ENCODE peak calls at places on chromosomes 5 and 9, in six cellular contexts. J, Y, C, H, R and D are unnamed samples.

GRCh38 chr9:129252937-129253819 is 75.1 kb upstream of the IER5L start:
- DNase-seq in J (no peak), Y (no peak), C (peak), H (no peak), R (no peak), D (no peak)

GRCh38 chr9:134455951-134456739 is 129.9 kb downstream of the RXRA start:
- DNase-seq in J (peak), Y (no peak), C (no peak), H (peak), R (peak), D (peak)

GRCh38 chr5:136048966-136049365 is 20.2 kb downstream of the TGFBI start:
- DNase-seq in J (no peak), Y (no peak), C (no peak), H (no peak), R (no peak), D (no peak)

GRCh38 chr5:140145818-140146522 is 20.2 kb downstream of the IGIP start:
- DNase-seq in J (peak), Y (peak), C (peak), H (no peak), R (peak), D (peak)

GRCh38 chr9:130285271-130285670 is 19.7 kb downstream of the HMCN2 start:
- DNase-seq in J (no peak), Y (no peak), C (no peak), H (no peak), R (no peak), D (no peak)

GRCh38 chr9:96686638-96687335 is 31.7 kb upstream of the PRXL2C start:
- DNase-seq in J (peak), Y (no peak), C (peak), H (no peak), R (peak), D (peak)

GRCh38 chr9:7273575-7273974 is 515.8 kb downstream of the KDM4C start:
- DNase-seq in J (peak), Y (no peak), C (peak), H (no peak), R (no peak), D (peak)

GRCh38 chr5:151775025-151775606 is 3.4 kb downstream of the G3BP1 start:
- DNase-seq in J (no peak), Y (no peak), C (no peak), H (no peak), R (no peak), D (no peak)

GRCh38 chr5:158979749-158980521 is 119.8 kb downstream of the EBF1 start:
- DNase-seq in J (peak), Y (no peak), C (peak), H (no peak), R (peak), D (peak)

GRCh38 chr5:54457094-54457531 is 1.6 kb downstream of the HSPB3 start:
- DNase-seq in J (peak), Y (no peak), C (no peak), H (no peak), R (peak), D (peak)

GRCh38 chr9:36970007-36970888 is 63.8 kb downstream of the PAX5 start:
- DNase-seq in J (peak), Y (no peak), C (no peak), H (no peak), R (peak), D (no peak)

GRCh38 chr5:126403871-126404270 is 19.3 kb upstream of the GRAMD2B start:
- DNase-seq in J (peak), Y (no peak), C (no peak), H (no peak), R (no peak), D (no peak)

GRCh38 chr5:124440471-124440870 is 306.0 kb downstream of the ZNF608 start:
- DNase-seq in J (no peak), Y (no peak), C (no peak), H (no peak), R (no peak), D (no peak)

GRCh38 chr5:124446125-124446524 is 300.3 kb downstream of the ZNF608 start:
- DNase-seq in J (no peak), Y (no peak), C (no peak), H (no peak), R (no peak), D (no peak)

GRCh38 chr5:124439609-124440008 is 306.8 kb downstream of the ZNF608 start:
- DNase-seq in J (no peak), Y (no peak), C (no peak), H (no peak), R (no peak), D (no peak)

GRCh38 chr5:124444147-124444775 is 302.2 kb downstream of the ZNF608 start:
- DNase-seq in J (no peak), Y (peak), C (no peak), H (no peak), R (no peak), D (no peak)

GRCh38 chr5:124445220-124445619 is 301.2 kb downstream of the ZNF608 start:
- DNase-seq in J (no peak), Y (no peak), C (no peak), H (no peak), R (no peak), D (no peak)
- TF ChIP-seq EZH2 in J (no peak), Y (no peak), C (no peak), H (no peak), R (no peak), D (no peak)

DNA sequence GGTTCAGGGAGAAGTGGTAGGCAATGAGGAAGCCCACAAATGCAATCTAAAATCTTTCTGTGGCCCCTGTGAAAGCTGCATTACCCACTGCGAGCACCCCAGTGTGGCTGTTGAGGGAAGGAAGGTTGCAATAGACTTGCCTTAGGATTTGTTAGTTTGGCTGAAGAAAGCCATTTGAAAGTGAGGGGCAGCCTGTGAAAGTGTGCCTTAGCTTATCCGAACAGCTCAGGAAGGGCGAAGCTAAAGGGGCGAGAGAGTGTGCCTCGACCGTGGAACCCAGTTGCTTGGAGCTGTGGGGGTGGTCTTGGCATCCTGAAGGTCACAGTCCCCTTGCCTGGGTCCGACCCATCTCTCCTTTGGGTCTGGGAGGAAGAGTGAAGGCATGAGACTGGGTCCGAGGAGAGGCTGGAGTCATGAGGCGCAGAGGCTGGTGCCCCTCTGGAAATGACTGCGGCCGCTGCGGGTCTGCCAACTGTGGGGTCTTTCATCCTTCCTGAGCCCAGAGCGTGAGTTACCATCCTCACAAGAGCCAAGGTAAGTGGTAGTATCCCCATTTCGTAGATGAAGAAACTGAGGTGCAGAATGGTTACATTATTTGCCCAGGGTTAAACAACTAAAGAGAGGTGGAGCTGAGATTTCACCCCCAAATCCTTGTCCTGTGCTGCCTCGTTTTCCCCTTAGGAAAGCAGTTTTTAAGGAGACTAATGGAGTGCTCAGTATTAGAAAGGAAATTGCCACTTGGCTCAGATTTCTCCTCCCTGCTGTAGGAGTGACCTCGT is 24.4 kb downstream of the SLC25A25 start:
- DNase-seq in J (no peak), Y (no peak), C (no peak), H (no peak), R (no peak), D (no peak)
- H3K4me3 ChIP-seq in J (no peak), Y (no peak), C (no peak), H (no peak), R (no peak), D (peak)

DNA sequence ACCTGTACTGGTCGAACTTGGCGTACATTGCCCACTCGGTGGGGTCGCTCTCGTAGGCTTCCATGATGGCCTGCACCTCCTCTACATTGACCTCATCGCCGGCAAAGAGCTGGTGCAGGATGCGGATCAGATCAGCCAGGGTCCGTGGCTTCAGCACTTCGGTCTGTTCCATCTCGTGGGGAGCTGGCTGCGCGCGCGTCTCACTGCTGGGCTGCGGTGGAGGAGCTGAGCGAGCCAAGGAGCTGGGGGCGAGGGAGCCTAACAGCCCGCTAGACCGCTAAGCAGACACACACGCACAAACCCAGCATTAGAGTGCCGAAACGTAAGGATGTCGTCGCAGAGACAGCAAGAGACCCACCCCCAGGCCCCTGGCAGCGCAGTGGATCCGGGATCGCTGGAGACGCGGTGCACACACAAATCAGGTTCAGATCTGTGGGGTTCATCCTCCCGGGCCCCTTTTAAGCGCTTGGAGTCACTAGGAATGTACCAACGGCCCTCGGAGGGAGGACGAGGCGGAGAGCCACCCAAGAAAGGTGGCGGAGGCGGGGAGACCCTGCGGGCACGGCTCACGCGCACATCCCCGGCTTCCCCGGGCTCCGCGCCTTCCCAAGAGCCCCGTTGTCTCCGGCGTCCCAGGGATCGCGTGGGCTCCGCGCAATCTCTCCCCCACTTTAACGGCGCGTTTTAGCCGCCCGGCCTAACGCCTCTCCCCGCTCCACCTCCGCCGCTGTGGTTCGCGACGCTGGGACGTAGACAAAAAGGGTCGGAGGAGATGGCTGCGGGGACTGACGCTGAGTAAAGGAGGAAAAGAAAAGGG is at the start of gene CDO1:
- DNase-seq in J (peak), Y (no peak), C (peak), H (no peak), R (peak), D (peak)
- TF ChIP-seq EZH2 in J (no peak), Y (no peak), C (no peak), H (no peak), R (peak), D (no peak)

GRCh38 chr9:123640792-123641222 is 284.8 kb downstream of the CRB2 start:
- DNase-seq in J (no peak), Y (no peak), C (no peak), H (no peak), R (no peak), D (no peak)

GRCh38 chr9:123637940-123638634 is 282.1 kb downstream of the CRB2 start:
- DNase-seq in J (no peak), Y (peak), C (no peak), H (no peak), R (no peak), D (no peak)

GRCh38 chr9:123639743-123640142 is 283.7 kb downstream of the CRB2 start:
- DNase-seq in J (no peak), Y (no peak), C (no peak), H (no peak), R (no peak), D (no peak)

GRCh38 chr9:123642291-123643278 is 286.6 kb downstream of the CRB2 start:
- DNase-seq in J (no peak), Y (no peak), C (no peak), H (no peak), R (no peak), D (peak)

DNA sequence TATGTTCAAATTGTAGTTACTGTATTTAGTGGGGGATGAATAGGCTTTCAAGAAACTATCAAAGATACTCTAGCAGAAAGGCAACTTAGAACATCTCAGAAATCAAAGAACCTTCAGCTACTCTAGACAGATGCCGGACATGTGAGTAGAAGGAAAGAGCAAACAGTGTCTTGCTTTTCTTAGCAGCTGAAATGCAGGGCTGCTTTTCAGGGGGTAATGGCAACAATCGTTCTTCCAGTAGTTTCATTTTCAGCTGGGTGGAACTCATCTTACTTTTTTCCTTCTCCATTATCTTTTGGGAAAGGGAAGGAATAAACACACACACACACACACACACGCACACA is 281.6 kb downstream of the CRB2 start:
- DNase-seq in J (no peak), Y (peak), C (no peak), H (no peak), R (no peak), D (peak)
- H3K4me3 ChIP-seq in J (no peak), Y (no peak), C (no peak), H (no peak), R (no peak), D (no peak)